ENCODE peak calls at places on chromosome 5, in seven cellular contexts. Z is astrocyte of the cerebellum, X is left ventricle myocardium inferior, P is PC-3, Y is epithelial cell of esophagus, D is dorsolateral prefrontal cortex, J is fibroblast of pulmonary artery. I is an unnamed sample.
A peak's percentile ranks its signal among the peaks of the same experiment; 100 is the strongest.

GRCh38 chr5:124596595-124597388 is 149.6 kb downstream of the ZNF608 start:
- DNase-seq in Z (peak; percentile 80), X (no peak), P (peak; percentile 81), Y (peak; percentile 88), D (no peak), J (peak; percentile 84), I (no peak)

GRCh38 chr5:179998485-179998884 is 73.1 kb downstream of the RNF130 start:
- DNase-seq in Z (no peak), X (no peak), P (no peak), Y (no peak), D (no peak), J (no peak), I (no peak)

GRCh38 chr5:139738193-139738592 is 57.4 kb upstream of the PSD2 start:
- DNase-seq in Z (no peak), X (no peak), P (no peak), Y (no peak), D (peak; percentile 54), J (no peak), I (no peak)

GRCh38 chr5:111694183-111694582 is 62.8 kb downstream of the NREP start:
- DNase-seq in Z (no peak), X (no peak), P (peak; percentile 74), Y (peak; percentile 97), D (no peak), J (peak; percentile 66), I (no peak)

GRCh38 chr5:164518049-164518740 is 1012.8 kb downstream of the MAT2B start:
- DNase-seq in Z (no peak), X (no peak), P (no peak), Y (no peak), D (no peak), J (no peak), I (no peak)

GRCh38 chr5:113447651-113448050 is 12.9 kb upstream of the TSSK1B start:
- DNase-seq in Z (no peak), X (no peak), P (peak; percentile 38), Y (no peak), D (no peak), J (peak; percentile 13), I (no peak)

GRCh38 chr5:112165897-112166737 is 253.0 kb downstream of the EPB41L4A start:
- DNase-seq in Z (no peak), X (no peak), P (no peak), Y (no peak), D (no peak), J (no peak), I (no peak)

GRCh38 chr5:149628221-149628620 is 46.9 kb downstream of the ARHGEF37 start:
- DNase-seq in Z (no peak), X (no peak), P (no peak), Y (peak; percentile 53), D (no peak), J (peak; percentile 55), I (no peak)

GRCh38 chr5:173562451-173562850 is 54.0 kb downstream of the BOD1 start:
- DNase-seq in Z (no peak), X (no peak), P (no peak), Y (peak; percentile 92), D (no peak), J (no peak), I (no peak)

GRCh38 chr5:111655169-111655924 is 101.6 kb downstream of the NREP start:
- DNase-seq in Z (peak; percentile 44), X (no peak), P (peak; percentile 15), Y (peak; percentile 60), D (no peak), J (peak; percentile 89), I (peak; percentile 46)

GRCh38 chr5:117568622-117569021 is 994.0 kb upstream of the SEMA6A start:
- DNase-seq in Z (no peak), X (no peak), P (no peak), Y (peak; percentile 3), D (no peak), J (no peak), I (no peak)

GRCh38 chr5:150009671-150010387 is 9.3 kb downstream of the HMGXB3 start:
- DNase-seq in Z (no peak), X (no peak), P (no peak), Y (no peak), D (no peak), J (peak; percentile 58), I (peak; percentile 28)

GRCh38 chr5:173746050-173746449 is 129.6 kb upstream of the BOD1 start:
- DNase-seq in Z (no peak), X (no peak), P (peak; percentile 72), Y (peak; percentile 51), D (no peak), J (no peak), I (no peak)

GRCh38 chr5:177598477-177598876 is 1.5 kb upstream of the B4GALT7 start:
- DNase-seq in Z (no peak), X (no peak), P (no peak), Y (no peak), D (no peak), J (no peak), I (no peak)

GRCh38 chr5:132411382-132411925 is 41.9 kb downstream of the SLC22A5 start:
- DNase-seq in Z (no peak), X (no peak), P (peak; percentile 71), Y (peak; percentile 58), D (no peak), J (no peak), I (no peak)

GRCh38 chr5:78534148-78535009 is 114.2 kb downstream of the LHFPL2 start:
- DNase-seq in Z (no peak), X (peak; percentile 41), P (no peak), Y (no peak), D (no peak), J (peak; percentile 79), I (peak; percentile 60)

GRCh38 chr5:79229357-79230174 is 6.4 kb upstream of the JMY start:
- DNase-seq in Z (no peak), X (no peak), P (peak; percentile 81), Y (peak; percentile 89), D (no peak), J (no peak), I (no peak)

GRCh38 chr5:139838381-139839197 is 43.0 kb downstream of the PSD2 start:
- DNase-seq in Z (no peak), X (no peak), P (no peak), Y (no peak), D (no peak), J (no peak), I (no peak)

GRCh38 chr5:9380108-9380507 is 165.8 kb downstream of the SEMA5A start:
- DNase-seq in Z (no peak), X (no peak), P (peak; percentile 100), Y (peak; percentile 90), D (no peak), J (peak; percentile 26), I (no peak)

GRCh38 chr5:79448336-79448735 is 65.6 kb downstream of the HOMER1 start:
- DNase-seq in Z (peak; percentile 48), X (no peak), P (no peak), Y (no peak), D (no peak), J (peak; percentile 73), I (no peak)

GRCh38 chr5:128774605-128775004 is 190.7 kb upstream of the SLC27A6 start:
- DNase-seq in Z (peak; percentile 79), X (no peak), P (no peak), Y (peak; percentile 21), D (no peak), J (peak; percentile 83), I (no peak)

GRCh38 chr5:168575391-168576372 is 3.5 kb downstream of the PANK3 start:
- DNase-seq in Z (no peak), X (no peak), P (no peak), Y (no peak), D (no peak), J (no peak), I (no peak)

GRCh38 chr5:38547257-38547656 is 9.2 kb downstream of the LIFR start:
- DNase-seq in Z (no peak), X (no peak), P (no peak), Y (no peak), D (no peak), J (peak; percentile 58), I (no peak)

GRCh38 chr5:82312373-82312856 is 34.3 kb upstream of the RPS23 start:
- DNase-seq in Z (peak; percentile 76), X (peak; percentile 59), P (peak; percentile 83), Y (peak; percentile 68), D (peak; percentile 72), J (peak; percentile 89), I (peak; percentile 64)

DNA sequence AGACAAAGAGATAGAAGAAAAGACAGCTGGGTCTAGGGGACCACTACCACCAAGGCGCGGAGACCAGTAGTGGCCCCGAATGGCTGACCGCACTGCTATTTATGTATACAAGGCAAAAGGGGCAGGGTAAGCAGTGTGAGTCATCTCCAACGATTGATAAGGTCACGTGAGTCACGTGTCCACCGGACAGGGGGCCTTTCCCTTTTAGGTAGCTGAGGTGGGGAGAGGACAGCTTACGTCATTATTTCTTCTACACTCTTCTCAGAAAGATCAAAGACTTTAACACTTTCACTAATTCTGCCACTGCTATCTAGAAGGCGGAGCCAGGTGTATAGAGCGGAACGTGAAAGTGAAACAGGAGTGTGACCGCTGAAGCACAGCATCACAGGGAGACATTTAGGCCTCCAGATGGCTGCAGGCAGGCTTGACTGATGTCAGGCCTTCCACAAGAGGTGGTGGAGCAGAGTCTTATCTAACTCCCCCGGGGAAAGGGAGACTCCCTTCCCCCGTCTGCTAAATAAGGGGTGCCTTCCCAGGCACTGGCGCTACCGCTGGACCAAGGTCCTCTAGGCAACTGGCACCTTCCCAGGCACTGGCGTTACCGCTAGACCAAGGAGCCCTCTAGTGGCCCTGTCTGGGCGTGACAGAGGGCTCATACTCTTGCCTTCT is 6.1 kb upstream of the PRR16 start:
- DNase-seq in Z (no peak), X (peak; percentile 84), P (peak; percentile 78), Y (peak; percentile 61), D (peak; percentile 40), J (peak; percentile 79), I (peak; percentile 80)
- H3K4me3 ChIP-seq in Z (no peak overlapping the region), X (peak overlapping the region; percentile 55), P (peak overlapping the region; percentile 79), Y (no peak overlapping the region), D (no peak overlapping the region), J (peak overlapping the region; percentile 31), I (no peak overlapping the region)

GRCh38 chr5:59608745-59609144 is 284.8 kb downstream of the PDE4D start:
- DNase-seq in Z (no peak), X (no peak), P (no peak), Y (no peak), D (no peak), J (peak; percentile 34), I (no peak)

GRCh38 chr5:59604111-59604510 is 289.4 kb downstream of the PDE4D start:
- DNase-seq in Z (no peak), X (no peak), P (no peak), Y (no peak), D (no peak), J (no peak), I (no peak)

GRCh38 chr5:59609501-59610265 is 283.8 kb downstream of the PDE4D start:
- DNase-seq in Z (no peak), X (no peak), P (no peak), Y (no peak), D (no peak), J (no peak), I (no peak)

GRCh38 chr5:59607126-59607807 is 286.3 kb downstream of the PDE4D start:
- DNase-seq in Z (no peak), X (no peak), P (no peak), Y (no peak), D (no peak), J (no peak), I (no peak)
- H3K4me3 ChIP-seq in Z (no peak overlapping the region), X (no peak overlapping the region), P (no peak overlapping the region), Y (no peak overlapping the region), D (peak overlapping the region; percentile 36), J (no peak overlapping the region), I (no peak overlapping the region)

GRCh38 chr5:80653497-80653896 is 955 bp upstream of the MSH3 start:
- DNase-seq in Z (no peak), X (no peak), P (no peak), Y (no peak), D (no peak), J (no peak), I (no peak)
- H3K4me3 ChIP-seq in Z (peak overlapping the region; percentile 69), X (peak overlapping the region; percentile 97), P (peak overlapping the region; percentile 99), Y (peak overlapping the region; percentile 62), D (peak overlapping the region; percentile 86), J (peak overlapping the region; percentile 77), I (peak overlapping the region; percentile 89)

GRCh38 chr5:141192110-141192725 is at the start of gene PCDHB10:
- DNase-seq in Z (no peak), X (no peak), P (peak; percentile 41), Y (peak; percentile 23), D (peak; percentile 62), J (peak; percentile 13), I (no peak)
- H3K4me3 ChIP-seq in Z (no peak within 1 kb of the TSS), X (no peak within 1 kb of the TSS), P (no peak within 1 kb of the TSS), Y (no peak within 1 kb of the TSS), D (peak within 1 kb of the TSS; percentile 34), J (no peak within 1 kb of the TSS), I (no peak within 1 kb of the TSS)